ENCODE peak calls at places on chromosomes 7 and 10, in four cellular contexts. One of them, this sample, is unnamed.

GRCh38 chr7:19538036-19538435 is 170.8 kb downstream of the POLR1F start:
- DNase-seq in caudate nucleus: no peak
- DNase-seq in LoVo: no peak
- DNase-seq in AG09319: no peak
- DNase-seq in this sample: no peak

GRCh38 chr7:116672596-116673503 is 854 bp downstream of the MET start:
- DNase-seq in LoVo: peak
- DNase-seq in caudate nucleus: no peak
- DNase-seq in AG09319: no peak
- DNase-seq in this sample: no peak

GRCh38 chr7:93165447-93165846 is 17.3 kb upstream of the SAMD9L start:
- DNase-seq in AG09319: no peak
- DNase-seq in LoVo: no peak
- DNase-seq in caudate nucleus: no peak
- DNase-seq in this sample: no peak

GRCh38 chr10:98374176-98374969 is 40.6 kb downstream of the PYROXD2 start:
- DNase-seq in AG09319: no peak
- DNase-seq in caudate nucleus: peak
- DNase-seq in LoVo: no peak
- DNase-seq in this sample: no peak

GRCh38 chr10:21406595-21407218 is 118.8 kb downstream of the SKIDA1 start:
- DNase-seq in caudate nucleus: no peak
- DNase-seq in LoVo: no peak
- DNase-seq in AG09319: no peak
- DNase-seq in this sample: no peak

GRCh38 chr7:50502001-50502684 is 52.0 kb upstream of the FIGNL1 start:
- DNase-seq in LoVo: no peak
- DNase-seq in caudate nucleus: no peak
- DNase-seq in AG09319: peak
- DNase-seq in this sample: peak

GRCh38 chr7:148699024-148699771 is 495 bp downstream of the CUL1 start:
- DNase-seq in LoVo: peak
- DNase-seq in caudate nucleus: peak
- DNase-seq in AG09319: no peak
- DNase-seq in this sample: no peak

GRCh38 chr7:105673367-105674188 is 92.3 kb upstream of the EFCAB10 start:
- DNase-seq in LoVo: no peak
- DNase-seq in caudate nucleus: no peak
- DNase-seq in AG09319: no peak
- DNase-seq in this sample: no peak

GRCh38 chr7:135143874-135144668 is 3.8 kb upstream of the TMEM140 start:
- DNase-seq in AG09319: no peak
- DNase-seq in LoVo: no peak
- DNase-seq in caudate nucleus: no peak
- DNase-seq in this sample: no peak

GRCh38 chr7:133984023-133984422 is 143.1 kb upstream of the LRGUK start:
- DNase-seq in LoVo: no peak
- DNase-seq in caudate nucleus: no peak
- DNase-seq in AG09319: no peak
- DNase-seq in this sample: peak

GRCh38 chr10:88115968-88116367 is 252.5 kb downstream of the PTEN start:
- DNase-seq in AG09319: peak
- DNase-seq in LoVo: no peak
- DNase-seq in caudate nucleus: no peak
- DNase-seq in this sample: no peak

GRCh38 chr10:29411666-29412335 is 122.9 kb downstream of the LYZL1 start:
- DNase-seq in LoVo: no peak
- DNase-seq in AG09319: no peak
- DNase-seq in caudate nucleus: no peak
- DNase-seq in this sample: no peak

GRCh38 chr7:30548762-30549344 is 44.2 kb upstream of the GGCT start:
- DNase-seq in LoVo: peak
- DNase-seq in caudate nucleus: peak
- DNase-seq in AG09319: peak
- DNase-seq in this sample: peak

GRCh38 chr7:117750612-117751563 is 122.4 kb downstream of the CTTNBP2 start:
- DNase-seq in AG09319: peak
- DNase-seq in caudate nucleus: no peak
- DNase-seq in LoVo: peak
- DNase-seq in this sample: peak

GRCh38 chr7:80189638-80190037 is 55.0 kb downstream of the GNAI1 start:
- DNase-seq in LoVo: no peak
- DNase-seq in AG09319: no peak
- DNase-seq in caudate nucleus: no peak
- DNase-seq in this sample: no peak

GRCh38 chr7:27064169-27064568 is 31.6 kb downstream of the HOXA1 start:
- DNase-seq in LoVo: no peak
- DNase-seq in AG09319: no peak
- DNase-seq in caudate nucleus: no peak
- DNase-seq in this sample: peak

GRCh38 chr7:49773082-49773938 is at the start of gene VWC2:
- DNase-seq in caudate nucleus: no peak
- DNase-seq in LoVo: no peak
- DNase-seq in AG09319: no peak
- DNase-seq in this sample: no peak

GRCh38 chr7:108813247-108814014 is 243.8 kb downstream of the DNAJB9 start:
- DNase-seq in caudate nucleus: no peak
- DNase-seq in LoVo: no peak
- DNase-seq in AG09319: no peak
- DNase-seq in this sample: no peak

GRCh38 chr7:47371317-47371716 is 210.6 kb downstream of the TNS3 start:
- DNase-seq in caudate nucleus: no peak
- DNase-seq in AG09319: no peak
- DNase-seq in LoVo: no peak
- DNase-seq in this sample: no peak

GRCh38 chr7:31695856-31696255 is 8.8 kb downstream of the PPP1R17 start:
- DNase-seq in caudate nucleus: no peak
- DNase-seq in AG09319: no peak
- DNase-seq in LoVo: no peak
- DNase-seq in this sample: no peak

GRCh38 chr7:138608292-138608691 is 92.9 kb downstream of the SVOPL start:
- DNase-seq in LoVo: no peak
- DNase-seq in AG09319: no peak
- DNase-seq in caudate nucleus: no peak
- DNase-seq in this sample: no peak

GRCh38 chr7:47836513-47837202 is 111.6 kb downstream of the PKD1L1 start:
- DNase-seq in caudate nucleus: no peak
- DNase-seq in AG09319: no peak
- DNase-seq in LoVo: no peak
- DNase-seq in this sample: no peak

GRCh38 chr7:131040467-131040932 is 287.2 kb upstream of the MKLN1 start:
- DNase-seq in LoVo: peak
- DNase-seq in caudate nucleus: peak
- DNase-seq in AG09319: no peak
- DNase-seq in this sample: peak

GRCh38 chr7:77524732-77525131 is 12.4 kb upstream of the PTPN12 start:
- DNase-seq in caudate nucleus: no peak
- DNase-seq in LoVo: no peak
- DNase-seq in AG09319: no peak
- DNase-seq in this sample: no peak

GRCh38 chr10:86262671-86263165 is 103.9 kb downstream of the GRID1 start:
- DNase-seq in LoVo: no peak
- DNase-seq in AG09319: no peak
- DNase-seq in caudate nucleus: peak
- DNase-seq in this sample: no peak

GRCh38 chr7:50266893-50267386 is 37.6 kb upstream of the IKZF1 start:
- DNase-seq in LoVo: no peak
- DNase-seq in caudate nucleus: no peak
- DNase-seq in AG09319: no peak
- DNase-seq in this sample: no peak

GRCh38 chr7:17367502-17367901 is 69.0 kb downstream of the AHR start:
- DNase-seq in AG09319: no peak
- DNase-seq in caudate nucleus: no peak
- DNase-seq in LoVo: no peak
- DNase-seq in this sample: no peak

GRCh38 chr7:151857412-151857811 is 19.5 kb downstream of the PRKAG2 start:
- DNase-seq in LoVo: no peak
- DNase-seq in AG09319: no peak
- DNase-seq in caudate nucleus: no peak
- DNase-seq in this sample: no peak

GRCh38 chr10:87000491-87000890 is 19.6 kb upstream of the FAM25A start:
- DNase-seq in LoVo: no peak
- DNase-seq in caudate nucleus: no peak
- DNase-seq in AG09319: no peak
- DNase-seq in this sample: peak

GRCh38 chr10:104937528-104937927 is 296.4 kb downstream of the SORCS3 start:
- DNase-seq in LoVo: peak
- DNase-seq in caudate nucleus: no peak
- DNase-seq in AG09319: peak
- DNase-seq in this sample: peak

GRCh38 chr10:7408003-7408493 is 2.8 kb downstream of the SFMBT2 start:
- DNase-seq in AG09319: no peak
- DNase-seq in caudate nucleus: peak
- DNase-seq in LoVo: no peak
- DNase-seq in this sample: no peak

GRCh38 chr10:19832624-19833507 is 16.6 kb downstream of the PLXDC2 start:
- DNase-seq in AG09319: no peak
- DNase-seq in caudate nucleus: no peak
- DNase-seq in LoVo: no peak
- DNase-seq in this sample: no peak

GRCh38 chr7:130917669-130918128 is 183.7 kb upstream of the KLF14 start:
- DNase-seq in LoVo: peak
- DNase-seq in caudate nucleus: no peak
- DNase-seq in AG09319: no peak
- DNase-seq in this sample: no peak

GRCh38 chr10:3471927-3472704 is 299.5 kb upstream of the PITRM1 start:
- DNase-seq in AG09319: no peak
- DNase-seq in LoVo: peak
- DNase-seq in caudate nucleus: peak
- DNase-seq in this sample: no peak

GRCh38 chr10:61897671-61898434 is 3.6 kb upstream of the ARID5B start:
- DNase-seq in LoVo: peak
- DNase-seq in AG09319: no peak
- DNase-seq in caudate nucleus: peak
- DNase-seq in this sample: no peak

GRCh38 chr10:111707066-111707465 is 476.5 kb downstream of the GPAM start:
- DNase-seq in AG09319: peak
- DNase-seq in LoVo: no peak
- DNase-seq in caudate nucleus: no peak
- DNase-seq in this sample: peak

GRCh38 chr10:132906106-132906505 is 36.3 kb downstream of the CFAP46 start:
- DNase-seq in caudate nucleus: no peak
- DNase-seq in AG09319: no peak
- DNase-seq in LoVo: no peak
- DNase-seq in this sample: no peak

GRCh38 chr7:55552320-55553086 is 19.8 kb downstream of the VOPP1 start:
- DNase-seq in AG09319: no peak
- DNase-seq in LoVo: no peak
- DNase-seq in caudate nucleus: peak
- DNase-seq in this sample: peak

This sample was measured in fibroblast of the conjunctiva.